ENCODE peak calls at places on chromosomes 1 and 21, in four cellular contexts. One of them, this sample, is unnamed.

GRCh38 chr1:84436907-84437667 is 38.8 kb downstream of the DNASE2B start:
- DNase-seq in A549: no peak
- DNase-seq in right lobe of liver: no peak
- DNase-seq in AG09309: no peak
- DNase-seq in this sample: no peak

GRCh38 chr1:93362237-93362636 is 16.5 kb downstream of the DR1 start:
- DNase-seq in A549: no peak
- DNase-seq in AG09309: no peak
- DNase-seq in right lobe of liver: no peak
- DNase-seq in this sample: no peak

GRCh38 chr1:160548960-160549664 is 26.1 kb upstream of the SLAMF6 start:
- DNase-seq in right lobe of liver: no peak
- DNase-seq in A549: no peak
- DNase-seq in AG09309: no peak
- DNase-seq in this sample: no peak

GRCh38 chr21:29217818-29218252 is 80.9 kb upstream of the BACH1 start:
- DNase-seq in AG09309: peak; percentile 95
- DNase-seq in A549: peak; percentile 26
- DNase-seq in right lobe of liver: no peak
- DNase-seq in this sample: no peak

GRCh38 chr1:228417471-228418203 is 976 bp upstream of the TRIM17 start:
- DNase-seq in A549: no peak
- DNase-seq in AG09309: no peak
- DNase-seq in right lobe of liver: no peak
- DNase-seq in this sample: no peak

GRCh38 chr1:108801101-108801500 is 54.6 kb downstream of the STXBP3 start:
- DNase-seq in AG09309: no peak
- DNase-seq in right lobe of liver: no peak
- DNase-seq in A549: no peak
- DNase-seq in this sample: no peak

GRCh38 chr1:163013826-163014600 is 55.1 kb upstream of the RGS4 start:
- DNase-seq in right lobe of liver: no peak
- DNase-seq in AG09309: no peak
- DNase-seq in A549: no peak
- DNase-seq in this sample: no peak

GRCh38 chr1:159945483-159946241 is at the start of gene IGSF9:
- DNase-seq in right lobe of liver: peak; percentile 87
- DNase-seq in AG09309: no peak
- DNase-seq in A549: peak; percentile 61
- DNase-seq in this sample: peak; percentile 91

GRCh38 chr21:14591882-14592281 is 45.8 kb upstream of the SAMSN1 start:
- DNase-seq in A549: no peak
- DNase-seq in right lobe of liver: no peak
- DNase-seq in AG09309: no peak
- DNase-seq in this sample: no peak

GRCh38 chr1:168159251-168159650 is 19.5 kb upstream of the TIPRL start:
- DNase-seq in A549: no peak
- DNase-seq in AG09309: no peak
- DNase-seq in right lobe of liver: no peak
- DNase-seq in this sample: no peak

GRCh38 chr1:230104395-230105244 is 37.6 kb downstream of the GALNT2 start:
- DNase-seq in A549: peak; percentile 97
- DNase-seq in AG09309: peak; percentile 98
- DNase-seq in right lobe of liver: peak; percentile 97
- DNase-seq in this sample: no peak

GRCh38 chr1:28056129-28056925 is 32.1 kb downstream of the EYA3 start:
- DNase-seq in right lobe of liver: no peak
- DNase-seq in AG09309: no peak
- DNase-seq in A549: no peak
- DNase-seq in this sample: no peak

GRCh38 chr1:4170953-4171352 is 270.9 kb upstream of the C1orf174 start:
- DNase-seq in A549: no peak
- DNase-seq in AG09309: no peak
- DNase-seq in right lobe of liver: no peak
- DNase-seq in this sample: no peak

GRCh38 chr21:37204580-37204979 is 62.6 kb downstream of the VPS26C start:
- DNase-seq in right lobe of liver: no peak
- DNase-seq in A549: no peak
- DNase-seq in AG09309: no peak
- DNase-seq in this sample: no peak

GRCh38 chr1:108100148-108100547 is 100.0 kb downstream of the SLC25A24 start:
- DNase-seq in AG09309: no peak
- DNase-seq in A549: no peak
- DNase-seq in right lobe of liver: no peak
- DNase-seq in this sample: no peak

GRCh38 chr21:15293251-15293650 is 228.5 kb upstream of the NRIP1 start:
- DNase-seq in A549: peak; percentile 13
- DNase-seq in AG09309: no peak
- DNase-seq in right lobe of liver: no peak
- DNase-seq in this sample: no peak

GRCh38 chr1:25519624-25520023 is 23.8 kb upstream of the LDLRAP1 start:
- DNase-seq in right lobe of liver: no peak
- DNase-seq in AG09309: peak; percentile 47
- DNase-seq in A549: no peak
- DNase-seq in this sample: no peak

GRCh38 chr1:80675469-80675868 is 1125.3 kb upstream of the ADGRL2 start:
- DNase-seq in A549: no peak
- DNase-seq in AG09309: no peak
- DNase-seq in right lobe of liver: no peak
- DNase-seq in this sample: no peak

GRCh38 chr1:26367441-26367840 is 5.1 kb downstream of the ZNF683 start:
- DNase-seq in right lobe of liver: no peak
- DNase-seq in A549: no peak
- DNase-seq in AG09309: no peak
- DNase-seq in this sample: no peak

GRCh38 chr1:114322207-114322606 is 168.5 kb upstream of the SYT6 start:
- DNase-seq in right lobe of liver: no peak
- DNase-seq in A549: no peak
- DNase-seq in AG09309: no peak
- DNase-seq in this sample: no peak

GRCh38 chr1:16116625-16117024 is 39.2 kb downstream of the EPHA2 start:
- DNase-seq in A549: no peak
- DNase-seq in right lobe of liver: no peak
- DNase-seq in AG09309: no peak
- DNase-seq in this sample: no peak

GRCh38 chr1:58893257-58893869 is 109.5 kb upstream of the JUN start:
- DNase-seq in AG09309: no peak
- DNase-seq in right lobe of liver: no peak
- DNase-seq in A549: no peak
- DNase-seq in this sample: no peak

GRCh38 chr1:18109058-18109755 is 1.6 kb downstream of the IGSF21 start:
- DNase-seq in AG09309: no peak
- DNase-seq in A549: no peak
- DNase-seq in right lobe of liver: no peak
- DNase-seq in this sample: no peak

GRCh38 chr1:119047040-119047438 is 58.9 kb upstream of the TBX15 start:
- DNase-seq in right lobe of liver: no peak
- DNase-seq in AG09309: peak; percentile 21
- DNase-seq in A549: no peak
- DNase-seq in this sample: no peak

GRCh38 chr1:245232936-245233335 is 78.2 kb downstream of the KIF26B start:
- DNase-seq in right lobe of liver: no peak
- DNase-seq in AG09309: no peak
- DNase-seq in A549: no peak
- DNase-seq in this sample: no peak

GRCh38 chr1:31991202-31991601 is 22.5 kb upstream of the KHDRBS1 start:
- DNase-seq in A549: no peak
- DNase-seq in AG09309: no peak
- DNase-seq in right lobe of liver: no peak
- DNase-seq in this sample: no peak

GRCh38 chr1:229288516-229288915 is 17.6 kb downstream of the RAB4A start:
- DNase-seq in AG09309: no peak
- DNase-seq in right lobe of liver: no peak
- DNase-seq in A549: no peak
- DNase-seq in this sample: no peak

GRCh38 chr1:154838988-154839387 is 31.1 kb downstream of the KCNN3 start:
- DNase-seq in A549: no peak
- DNase-seq in AG09309: no peak
- DNase-seq in right lobe of liver: no peak
- DNase-seq in this sample: no peak

DNA sequence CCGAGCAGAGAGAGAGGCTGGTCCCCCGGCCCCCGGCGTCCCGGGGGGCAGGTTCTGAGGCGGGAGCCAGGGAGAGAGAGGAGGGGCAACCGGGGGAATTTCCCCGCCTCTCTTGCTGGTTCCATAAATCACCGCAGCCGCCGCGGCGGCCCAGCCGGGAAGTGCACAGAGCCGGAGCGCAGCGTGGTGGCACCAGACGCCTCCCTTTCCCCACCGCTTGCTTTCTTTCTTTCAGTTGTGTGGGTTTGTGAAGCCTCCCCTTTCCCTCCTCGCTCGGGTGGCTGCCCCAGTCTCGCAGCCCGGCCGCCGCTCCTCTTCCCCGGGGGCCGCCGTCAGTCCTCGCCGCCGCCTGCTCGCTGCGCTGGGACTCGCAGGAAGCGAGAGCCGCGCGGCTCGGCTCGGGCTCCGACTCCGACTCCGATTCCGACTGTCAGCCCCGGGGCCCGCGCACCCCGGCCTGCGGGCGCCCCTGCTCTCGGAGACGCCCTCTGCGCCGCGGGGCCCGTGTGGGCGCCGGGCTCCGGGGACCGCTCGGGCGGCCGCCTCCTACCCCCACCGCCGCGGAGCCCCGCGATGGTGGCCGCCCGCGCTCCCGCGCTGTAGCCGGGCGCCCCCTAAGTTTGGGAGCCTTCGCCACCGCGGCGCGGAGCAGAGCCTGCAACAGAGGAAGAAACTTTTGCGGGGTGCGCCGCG is at the start of gene CACHD1:
- DNase-seq in A549: peak; percentile 68
- DNase-seq in right lobe of liver: peak; percentile 76
- DNase-seq in AG09309: peak; percentile 42
- DNase-seq in this sample: peak; percentile 61
- TF ChIP-seq CTCF in A549: no peak
- TF ChIP-seq CTCF in right lobe of liver: peak; percentile 44
- TF ChIP-seq CTCF in AG09309: peak; percentile 46
- TF ChIP-seq CTCF in this sample: peak; percentile 8

DNA sequence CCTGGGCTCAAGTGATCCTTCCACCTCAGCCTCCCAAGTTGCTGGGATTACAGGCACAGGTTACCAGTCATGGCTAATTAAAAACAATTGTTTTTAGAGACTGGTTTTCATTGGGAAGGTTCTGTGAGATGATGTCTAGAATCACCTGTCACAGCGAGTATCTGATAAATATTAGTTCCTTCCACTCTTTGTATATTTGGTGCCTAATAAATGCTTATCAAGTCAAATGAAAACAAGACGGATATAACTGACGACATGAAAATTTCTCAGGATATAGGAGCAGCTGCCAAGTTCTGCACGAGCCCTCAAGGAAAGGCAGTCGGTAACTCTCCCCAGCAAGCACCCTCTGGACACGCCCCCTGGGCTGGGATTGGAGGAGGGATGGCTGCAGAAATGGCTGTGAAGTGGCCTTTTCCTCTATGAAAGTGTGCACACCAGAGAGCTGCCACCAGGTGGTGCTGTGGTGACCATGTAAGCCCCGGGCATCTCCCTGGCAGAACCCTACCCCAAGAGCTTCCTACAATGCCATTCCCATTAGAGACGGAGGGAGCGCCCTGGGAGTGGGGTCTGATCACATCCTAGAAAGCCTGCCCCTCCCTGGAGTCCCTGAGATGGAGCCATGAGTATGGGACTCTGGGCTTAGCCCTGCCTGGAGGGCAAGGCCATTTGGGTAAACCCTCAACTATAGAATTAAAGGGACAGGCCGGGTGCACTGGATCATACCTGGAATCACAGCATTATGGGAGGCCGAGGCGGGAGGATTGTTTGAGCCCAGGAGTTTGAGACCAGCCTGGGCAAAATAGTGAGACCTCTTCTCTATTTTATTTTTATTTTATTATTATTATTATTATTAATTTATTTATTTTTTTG is 50.9 kb downstream of the HTR6 start:
- DNase-seq in AG09309: peak; percentile 85
- DNase-seq in right lobe of liver: peak; percentile 87
- DNase-seq in A549: peak; percentile 86
- DNase-seq in this sample: peak; percentile 46
- TF ChIP-seq CTCF in AG09309: peak; percentile 91
- TF ChIP-seq CTCF in right lobe of liver: peak; percentile 87
- TF ChIP-seq CTCF in A549: peak; percentile 66
- TF ChIP-seq CTCF in this sample: peak; percentile 94

DNA sequence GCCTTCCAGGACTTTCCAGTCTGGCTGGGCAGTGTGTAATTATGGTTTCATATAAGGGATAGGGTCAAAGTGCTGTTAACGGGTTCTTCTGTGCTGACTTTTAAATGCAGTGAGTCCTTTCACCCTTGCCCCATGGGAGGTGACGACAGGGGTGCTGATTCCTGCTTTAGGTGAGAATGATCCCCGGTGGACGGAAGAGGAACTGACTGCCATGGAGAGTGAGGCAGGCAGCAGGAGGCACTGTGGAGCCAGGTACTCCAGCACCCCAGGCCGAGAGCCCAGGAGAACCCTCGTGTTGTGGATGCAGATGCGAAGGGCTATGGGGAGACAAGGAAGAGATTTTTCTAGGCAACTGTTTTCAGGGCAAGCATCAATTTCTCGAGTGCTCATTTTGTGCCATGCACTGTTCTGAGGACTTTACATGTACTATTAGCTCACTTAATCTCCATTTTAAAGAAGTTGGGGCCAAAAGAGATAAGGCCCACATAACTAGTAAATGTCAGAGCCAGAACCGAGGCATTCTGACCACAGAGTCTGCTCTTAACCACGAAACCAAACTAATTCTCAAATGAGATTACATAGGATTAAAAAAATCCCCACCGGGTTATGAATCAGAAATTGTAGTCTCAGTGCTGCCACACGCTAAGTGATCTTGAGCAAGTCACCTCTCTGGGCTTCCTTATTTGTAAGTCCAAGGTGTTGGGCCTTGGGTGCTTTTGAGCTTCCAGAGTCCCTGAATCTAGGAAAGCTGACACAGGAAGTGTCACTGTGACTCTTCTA is 28.2 kb downstream of the STPG1 start:
- DNase-seq in right lobe of liver: no peak
- DNase-seq in AG09309: no peak
- DNase-seq in A549: no peak
- DNase-seq in this sample: no peak
- TF ChIP-seq CTCF in right lobe of liver: no peak
- TF ChIP-seq CTCF in AG09309: peak; percentile 57
- TF ChIP-seq CTCF in A549: peak; percentile 46
- TF ChIP-seq CTCF in this sample: peak; percentile 30

DNA sequence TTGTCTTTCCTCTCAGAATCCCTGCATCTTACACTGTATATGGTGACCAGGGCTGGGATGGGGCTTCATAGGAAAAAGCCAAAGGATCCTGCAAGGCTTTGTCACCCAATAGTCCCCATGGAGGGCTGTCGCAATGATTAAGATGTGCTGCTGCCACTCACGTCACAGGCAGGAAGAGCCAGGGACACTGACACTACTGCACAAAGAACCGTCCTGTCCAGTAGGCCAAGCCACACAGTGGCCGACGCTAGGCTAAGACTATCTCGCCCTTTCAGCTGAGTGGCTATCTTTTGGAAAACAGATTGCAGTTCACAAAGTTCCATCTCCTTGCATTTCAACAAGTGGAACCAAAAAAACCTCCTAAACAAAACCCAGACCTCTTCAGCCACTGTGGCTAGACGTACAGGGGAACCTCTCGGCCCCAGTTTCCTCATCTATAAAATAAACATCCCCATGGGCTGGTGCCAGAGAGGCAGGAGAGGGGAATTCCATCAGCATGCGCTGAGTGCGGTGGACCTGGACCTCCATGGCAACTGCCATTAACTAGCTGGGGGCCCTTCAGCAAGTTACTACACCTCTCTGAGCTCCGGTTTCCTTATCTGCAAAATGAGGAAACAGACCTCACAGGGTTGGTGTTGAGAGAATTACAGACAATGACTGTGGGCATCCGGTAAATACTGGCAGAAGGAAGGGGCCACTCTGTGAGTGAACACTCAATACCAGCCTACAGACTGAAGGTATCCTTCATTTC is 8.7 kb downstream of the CAPZB start:
- DNase-seq in right lobe of liver: peak; percentile 43
- DNase-seq in AG09309: no peak
- DNase-seq in A549: no peak
- DNase-seq in this sample: no peak
- TF ChIP-seq CTCF in right lobe of liver: no peak
- TF ChIP-seq CTCF in AG09309: no peak
- TF ChIP-seq CTCF in A549: no peak
- TF ChIP-seq CTCF in this sample: no peak

This sample was measured in D721Med.